ENCODE peak calls at places on chromosomes 5 and 9, in eight cellular contexts. D, G, A, M, C, O, U and J are unnamed samples.

GRCh38 chr9:106818034-106818433 is 44.9 kb upstream of the ZNF462 start:
- DNase-seq in D (no peak), G (no peak), A (no peak), M (no peak), C (no peak), O (no peak), U (no peak), J (no peak)

GRCh38 chr5:35030426-35030825 is 17.3 kb downstream of the AGXT2 start:
- DNase-seq in D (no peak), G (no peak), A (no peak), M (no peak), C (no peak), O (no peak), U (no peak), J (peak)

GRCh38 chr9:126860077-126860756 is at the start of gene ZBTB34:
- DNase-seq in D (peak), G (peak), A (no peak), M (peak), C (peak), O (peak), U (peak), J (peak)

GRCh38 chr5:10801931-10802674 is 41.1 kb upstream of the DAP start:
- DNase-seq in D (no peak), G (no peak), A (no peak), M (no peak), C (peak), O (no peak), U (no peak), J (peak)

GRCh38 chr9:108057421-108058136 is 568.0 kb upstream of the KLF4 start:
- DNase-seq in D (no peak), G (peak), A (no peak), M (no peak), C (peak), O (no peak), U (no peak), J (peak)

GRCh38 chr9:35748239-35748857 is 680 bp downstream of the GBA2 start:
- DNase-seq in D (no peak), G (no peak), A (no peak), M (no peak), C (peak), O (no peak), U (no peak), J (no peak)

GRCh38 chr9:92151691-92152393 is 36.6 kb upstream of the SPTLC1 start:
- DNase-seq in D (no peak), G (no peak), A (no peak), M (no peak), C (peak), O (peak), U (no peak), J (no peak)

GRCh38 chr9:88312070-88312469 is 76.2 kb upstream of the SPIN1 start:
- DNase-seq in D (no peak), G (no peak), A (no peak), M (no peak), C (no peak), O (no peak), U (no peak), J (no peak)

GRCh38 chr5:178325311-178326053 is 92.9 kb upstream of the PHYKPL start:
- DNase-seq in D (no peak), G (no peak), A (no peak), M (no peak), C (no peak), O (no peak), U (no peak), J (no peak)

GRCh38 chr9:6758418-6759113 is 793 bp downstream of the KDM4C start:
- DNase-seq in D (no peak), G (peak), A (no peak), M (peak), C (peak), O (peak), U (peak), J (peak)

GRCh38 chr9:27664136-27664819 is 91.0 kb upstream of the C9orf72 start:
- DNase-seq in D (no peak), G (no peak), A (no peak), M (no peak), C (no peak), O (no peak), U (no peak), J (no peak)

GRCh38 chr5:140286424-140286823 is 16.5 kb downstream of the PFDN1 start:
- DNase-seq in D (no peak), G (no peak), A (no peak), M (no peak), C (no peak), O (no peak), U (no peak), J (no peak)

GRCh38 chr5:179577286-179577960 is 27.1 kb downstream of the RUFY1 start:
- DNase-seq in D (no peak), G (no peak), A (no peak), M (no peak), C (no peak), O (no peak), U (no peak), J (no peak)

GRCh38 chr5:41708604-41708940 is 161.7 kb downstream of the OXCT1 start:
- DNase-seq in D (no peak), G (no peak), A (no peak), M (no peak), C (no peak), O (no peak), U (no peak), J (no peak)

GRCh38 chr5:35134278-35135030 is 86.7 kb upstream of the AGXT2 start:
- DNase-seq in D (no peak), G (no peak), A (no peak), M (peak), C (no peak), O (no peak), U (no peak), J (no peak)

GRCh38 chr5:12911156-12911555 is 1006.9 kb upstream of the CTNND2 start:
- DNase-seq in D (no peak), G (no peak), A (no peak), M (no peak), C (peak), O (no peak), U (no peak), J (no peak)

GRCh38 chr5:59124983-59125960 is 542.4 kb downstream of the RAB3C start:
- DNase-seq in D (no peak), G (no peak), A (no peak), M (no peak), C (no peak), O (no peak), U (no peak), J (no peak)

GRCh38 chr9:71885467-71885866 is 25.5 kb downstream of the ABHD17B start:
- DNase-seq in D (no peak), G (no peak), A (no peak), M (no peak), C (peak), O (no peak), U (no peak), J (no peak)

GRCh38 chr5:106171708-106172107 is 1499.0 kb downstream of the EFNA5 start:
- DNase-seq in D (no peak), G (no peak), A (no peak), M (no peak), C (peak), O (no peak), U (no peak), J (no peak)

GRCh38 chr9:127494304-127494702 is 43.0 kb downstream of the LRSAM1 start:
- DNase-seq in D (no peak), G (no peak), A (no peak), M (no peak), C (no peak), O (no peak), U (no peak), J (no peak)

GRCh38 chr5:115559524-115559923 is 14.9 kb upstream of the FEM1C start:
- DNase-seq in D (no peak), G (no peak), A (no peak), M (no peak), C (no peak), O (no peak), U (no peak), J (no peak)

GRCh38 chr5:134507495-134507894 is 18.0 kb upstream of the JADE2 start:
- DNase-seq in D (no peak), G (no peak), A (no peak), M (no peak), C (no peak), O (no peak), U (no peak), J (no peak)

GRCh38 chr9:111807197-111807596 is 12.5 kb upstream of the SHOC1 start:
- DNase-seq in D (no peak), G (no peak), A (no peak), M (no peak), C (no peak), O (no peak), U (no peak), J (no peak)

GRCh38 chr5:58358436-58358835 is 101.5 kb downstream of the PLK2 start:
- DNase-seq in D (no peak), G (no peak), A (no peak), M (no peak), C (no peak), O (no peak), U (no peak), J (no peak)

GRCh38 chr9:99824378-99825157 is 2.9 kb downstream of the NR4A3 start:
- DNase-seq in D (no peak), G (peak), A (no peak), M (peak), C (peak), O (peak), U (no peak), J (peak)

GRCh38 chr5:41213340-41213739 is at the start of gene C6:
- DNase-seq in D (no peak), G (no peak), A (no peak), M (peak), C (no peak), O (no peak), U (no peak), J (no peak)

GRCh38 chr5:139847790-139848507 is 52.3 kb downstream of the PSD2 start:
- DNase-seq in D (no peak), G (peak), A (no peak), M (no peak), C (peak), O (peak), U (no peak), J (no peak)

GRCh38 chr5:117486879-117487391 is 912.3 kb upstream of the SEMA6A start:
- DNase-seq in D (no peak), G (no peak), A (no peak), M (no peak), C (no peak), O (no peak), U (peak), J (no peak)

GRCh38 chr9:127754099-127754760 is 19.1 kb upstream of the TOR2A start:
- DNase-seq in D (no peak), G (peak), A (no peak), M (no peak), C (no peak), O (peak), U (no peak), J (no peak)

GRCh38 chr5:136062563-136063274 is 33.9 kb downstream of the TGFBI start:
- DNase-seq in D (no peak), G (no peak), A (no peak), M (peak), C (peak), O (no peak), U (peak), J (peak)

GRCh38 chr9:116450378-116451139 is 236.5 kb upstream of the TRIM32 start:
- DNase-seq in D (no peak), G (no peak), A (peak), M (no peak), C (no peak), O (no peak), U (no peak), J (no peak)

GRCh38 chr5:45695011-45695667 is 1.0 kb downstream of the HCN1 start:
- DNase-seq in D (no peak), G (no peak), A (no peak), M (no peak), C (no peak), O (peak), U (no peak), J (no peak)

GRCh38 chr9:128580731-128581130 is 28.3 kb downstream of the SPTAN1 start:
- DNase-seq in D (no peak), G (no peak), A (no peak), M (no peak), C (no peak), O (no peak), U (no peak), J (no peak)

GRCh38 chr5:127849891-127850290 is 146.7 kb downstream of the CCDC192 start:
- DNase-seq in D (no peak), G (no peak), A (no peak), M (no peak), C (no peak), O (no peak), U (no peak), J (no peak)

GRCh38 chr9:89969156-89969566 is 364.3 kb downstream of the GADD45G start:
- DNase-seq in D (no peak), G (no peak), A (no peak), M (peak), C (no peak), O (no peak), U (no peak), J (peak)

GRCh38 chr5:92513067-92513466 is 1068.0 kb downstream of the NR2F1-AS1 start:
- DNase-seq in D (no peak), G (no peak), A (no peak), M (no peak), C (no peak), O (no peak), U (peak), J (no peak)
- H3K4me3 ChIP-seq in D (no peak), G (no peak), A (no peak), M (no peak), C (no peak), O (no peak), U (no peak), J (no peak)

GRCh38 chr5:98773214-98773463 is 324 bp upstream of the RGMB start:
- DNase-seq in D (no peak), G (no peak), A (peak), M (no peak), C (peak), O (no peak), U (no peak), J (no peak)

GRCh38 chr5:98775246-98775961 is 1.9 kb downstream of the RGMB start:
- DNase-seq in D (no peak), G (no peak), A (no peak), M (no peak), C (no peak), O (no peak), U (no peak), J (no peak)

GRCh38 chr5:98772415-98773213 is 849 bp upstream of the RGMB start:
- DNase-seq in D (peak), G (peak), A (no peak), M (peak), C (peak), O (peak), U (peak), J (no peak)

GRCh38 chr5:98774192-98775046 is 956 bp downstream of the RGMB start:
- DNase-seq in D (no peak), G (peak), A (no peak), M (peak), C (peak), O (peak), U (no peak), J (peak)

GRCh38 chr5:98773464-98774191 is at the start of gene RGMB:
- DNase-seq in D (peak), G (peak), A (peak), M (peak), C (peak), O (peak), U (peak), J (peak)
- TF ChIP-seq CTCF in D (no peak), G (peak), A (no peak), M (no peak), C (no peak), O (peak), U (no peak), J (no peak)

DNA sequence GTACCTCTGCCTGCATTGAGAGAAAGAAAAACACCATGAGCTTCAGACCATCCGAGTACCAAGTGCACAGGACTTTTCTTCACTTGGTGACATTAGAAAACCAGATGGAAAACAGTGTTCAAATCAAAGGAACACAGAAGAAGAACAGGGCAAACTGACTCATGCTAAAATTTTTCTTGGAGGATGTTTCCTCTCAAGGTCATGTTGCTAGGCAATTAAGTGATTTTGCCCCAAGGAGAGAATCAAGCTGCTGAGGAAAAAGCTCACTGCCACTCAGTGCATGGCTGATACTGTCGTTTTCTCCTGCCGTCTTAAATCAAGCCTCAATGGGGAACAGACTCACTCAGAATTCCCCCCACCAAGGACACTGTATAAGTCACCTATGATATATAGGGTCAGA is 57.9 kb upstream of the SIMC1 start:
- DNase-seq in D (no peak), G (no peak), A (no peak), M (no peak), C (no peak), O (no peak), U (no peak), J (no peak)
- TF ChIP-seq MAX in D (no peak), G (no peak), A (no peak), M (no peak), C (no peak), O (no peak), U (no peak), J (no peak)

DNA sequence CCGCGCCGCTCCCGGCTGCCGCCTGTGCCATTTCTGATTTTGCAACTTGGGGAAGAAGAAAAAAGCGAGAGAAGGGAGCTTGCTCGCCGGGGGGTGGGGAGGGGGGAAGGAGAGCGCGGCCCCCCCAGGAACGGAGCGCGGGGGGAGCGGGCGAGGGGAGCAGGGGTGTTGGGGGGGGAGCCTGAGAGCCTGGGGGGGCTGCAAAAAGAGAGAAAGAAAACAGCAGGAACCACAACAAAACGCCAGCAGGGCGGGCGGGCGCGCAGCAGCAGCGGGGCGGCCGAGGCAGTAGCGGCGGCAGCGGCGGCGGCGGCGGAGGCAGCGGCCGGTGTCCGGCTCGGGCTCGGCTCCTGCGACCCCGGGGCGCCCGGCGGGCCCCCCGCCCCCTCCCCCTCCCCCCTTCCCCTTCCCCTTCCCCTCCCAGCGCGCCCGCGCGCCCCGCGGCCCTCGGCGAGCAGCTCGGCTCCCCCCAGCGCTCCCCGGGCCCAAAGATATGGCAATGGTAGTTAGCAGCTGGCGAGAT is 1.6 kb downstream of the NR2F1 start:
- DNase-seq in D (no peak), G (no peak), A (no peak), M (no peak), C (no peak), O (peak), U (no peak), J (no peak)
- H3K4me3 ChIP-seq in D (peak), G (peak), A (peak), M (peak), C (peak), O (peak), U (peak), J (peak)